ENCODE peak calls at places on chromosomes 16 and 17, in ten cellular contexts. Q, T, A, M, I, B, K, S, C and L are unnamed samples.
A peak's percentile ranks its signal among the peaks of the same experiment; 100 is the strongest.

GRCh38 chr16:23400387-23400930 is 52.5 kb downstream of the COG7 start:
- DNase-seq in C (no peak), M (no peak), B (no peak), Q (no peak), T (no peak), A (no peak), S (no peak), I (no peak), K (no peak), L (no peak)

GRCh38 chr16:68771922-68772681 is 35.0 kb downstream of the CDH1 start:
- DNase-seq in B (no peak), I (peak; percentile 13), A (no peak), S (no peak), T (no peak), K (no peak), C (no peak), M (no peak), Q (no peak), L (no peak)

GRCh38 chr17:18191967-18192366 is 8.3 kb downstream of the ALKBH5 start:
- DNase-seq in Q (no peak), A (no peak), I (peak; percentile 24), M (peak; percentile 61), C (no peak), S (no peak), B (no peak), T (no peak), K (no peak), L (no peak)

GRCh38 chr16:19835989-19836421 is 48.6 kb downstream of the GPRC5B start:
- DNase-seq in B (no peak), I (no peak), Q (no peak), A (no peak), M (no peak), C (peak; percentile 62), K (no peak), T (peak; percentile 13), S (no peak), L (no peak)

GRCh38 chr16:62602790-62603189 is 566.6 kb upstream of the CDH8 start:
- DNase-seq in T (no peak), M (no peak), K (no peak), S (no peak), A (no peak), I (no peak), Q (no peak), B (no peak), C (no peak), L (no peak)

GRCh38 chr17:57419940-57420522 is 163.7 kb downstream of the MSI2 start:
- DNase-seq in A (no peak), C (no peak), S (no peak), T (no peak), M (no peak), B (no peak), I (no peak), Q (no peak), K (peak; percentile 28), L (no peak)

GRCh38 chr17:78821961-78822360 is 18.7 kb downstream of the USP36 start:
- DNase-seq in Q (no peak), K (no peak), S (no peak), B (no peak), T (no peak), A (no peak), I (no peak), M (no peak), C (peak; percentile 31), L (no peak)

GRCh38 chr16:49333268-49333597 is 40.4 kb upstream of the C16orf78 start:
- DNase-seq in C (no peak), I (no peak), A (no peak), S (no peak), T (no peak), M (no peak), B (no peak), Q (no peak), K (no peak), L (no peak)

GRCh38 chr17:17509601-17510425 is 13.6 kb upstream of the RASD1 start:
- DNase-seq in K (no peak), A (peak; percentile 12), M (no peak), B (no peak), S (peak; percentile 52), T (no peak), Q (no peak), I (no peak), C (no peak), L (no peak)

GRCh38 chr16:75452464-75453190 is 11.9 kb downstream of the TMEM170A start:
- DNase-seq in I (no peak), B (peak; percentile 61), C (no peak), M (no peak), K (no peak), T (no peak), Q (no peak), S (no peak), A (no peak), L (no peak)

GRCh38 chr16:85393674-85394510 is 219.2 kb upstream of the GSE1 start:
- DNase-seq in C (peak; percentile 73), S (peak; percentile 89), B (no peak), M (peak; percentile 97), I (peak; percentile 92), K (peak; percentile 65), Q (peak; percentile 70), A (peak; percentile 65), T (no peak), L (no peak)

GRCh38 chr17:71553381-71553780 is 567.4 kb upstream of the SOX9 start:
- DNase-seq in C (no peak), A (no peak), Q (no peak), I (no peak), S (no peak), M (no peak), B (no peak), T (no peak), K (no peak), L (no peak)

DNA sequence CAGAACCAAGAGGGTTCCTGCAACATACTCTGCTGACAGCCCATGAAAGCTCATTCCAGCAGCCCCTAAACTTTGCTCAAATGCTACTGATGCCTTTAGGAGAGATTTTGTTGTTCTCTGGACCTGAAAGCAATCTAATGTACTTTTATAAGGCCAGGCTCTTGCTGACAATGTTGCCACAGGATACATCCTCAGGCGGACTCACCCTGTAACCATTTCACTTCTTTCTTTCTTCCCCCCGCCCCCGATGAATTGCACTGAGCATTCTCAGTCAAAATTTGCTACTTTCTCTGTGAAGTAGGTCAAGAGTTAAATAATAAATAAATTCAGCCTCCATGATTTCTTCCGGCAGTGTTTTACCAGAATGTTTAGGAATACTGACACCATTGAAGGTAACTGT is 1.5 kb downstream of the GAS7 start:
- DNase-seq in B (no peak), K (no peak), S (no peak), M (no peak), T (no peak), I (no peak), C (no peak), Q (no peak), A (no peak), L (no peak)
- H3K4me3 ChIP-seq in B (no peak overlapping the region), K (no peak overlapping the region), S (no peak overlapping the region), M (no peak overlapping the region), T (peak overlapping the region; percentile 59), I (no peak overlapping the region), C (peak overlapping the region; percentile 60), Q (peak overlapping the region; percentile 64), A (peak overlapping the region; percentile 81), L (no peak overlapping the region)

GRCh38 chr16:87326151-87326571 is 9.0 kb upstream of the C16orf95 start:
- DNase-seq in C (no peak), Q (no peak), K (no peak), S (no peak), B (peak; percentile 26), M (no peak), I (peak; percentile 3), A (no peak), T (no peak), L (no peak)
- TF ChIP-seq CTCF in C (no peak), Q (no peak), K (no peak), S (no peak), B (no peak), M (no peak), I (no peak), A (no peak), T (no peak), L (no peak)

DNA sequence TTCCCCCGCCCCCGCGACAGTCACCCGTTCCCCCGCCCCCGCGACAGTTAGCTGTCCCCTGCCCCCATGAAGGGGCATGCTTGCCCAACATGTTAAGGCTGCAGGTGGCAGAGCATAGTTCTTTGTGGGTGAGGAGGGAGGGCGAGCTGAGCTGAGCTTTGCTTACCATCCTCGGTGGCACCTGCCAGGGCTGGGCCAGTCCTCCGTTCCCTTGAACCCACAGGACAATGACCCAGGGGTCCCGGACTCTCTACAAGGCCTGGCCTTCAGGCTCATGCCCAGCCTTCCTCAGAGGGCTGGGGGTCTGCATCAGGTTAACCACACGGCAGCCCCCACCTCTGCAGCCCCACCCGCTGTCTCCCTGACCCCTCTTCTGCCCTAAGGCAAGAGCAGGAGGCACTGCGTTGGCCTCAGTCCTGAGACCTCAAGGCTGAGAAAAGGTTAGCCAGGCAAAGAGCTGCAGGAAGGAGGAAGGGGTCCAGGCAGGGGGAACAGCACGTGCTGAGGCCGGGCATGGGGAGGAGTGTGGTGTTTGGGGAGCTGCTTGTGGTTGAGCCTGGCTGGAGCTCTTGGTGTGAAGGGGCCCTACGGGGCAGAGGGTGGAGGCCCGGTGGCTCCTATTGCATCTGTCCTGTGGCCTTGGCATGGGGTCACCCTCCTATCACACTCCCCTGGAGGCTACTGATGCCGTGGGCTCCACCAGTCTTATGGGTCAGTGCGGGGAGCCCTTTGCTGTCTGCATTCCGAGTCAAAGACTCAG is 11.4 kb upstream of the DOC2B start:
- DNase-seq in S (peak; percentile 52), C (no peak), Q (no peak), M (no peak), K (no peak), I (no peak), T (no peak), B (no peak), A (no peak), L (no peak)
- H3K4me3 ChIP-seq in S (no peak overlapping the region), C (no peak overlapping the region), Q (no peak overlapping the region), M (no peak overlapping the region), K (no peak overlapping the region), I (no peak overlapping the region), T (no peak overlapping the region), B (no peak overlapping the region), A (no peak overlapping the region), L (no peak overlapping the region)

GRCh38 chr17:2174048-2174447 is 119.1 kb downstream of the HIC1 start:
- DNase-seq in C (peak; percentile 81), A (no peak), T (no peak), S (peak; percentile 19), K (no peak), I (no peak), Q (no peak), B (no peak), M (no peak), L (peak; percentile 54)

GRCh38 chr17:2176484-2177175 is 121.7 kb downstream of the HIC1 start:
- DNase-seq in K (no peak), S (peak; percentile 37), Q (peak; percentile 73), B (peak; percentile 59), A (peak; percentile 45), I (no peak), M (no peak), C (no peak), T (no peak), L (no peak)

GRCh38 chr17:2173005-2173404 is 118.1 kb downstream of the HIC1 start:
- DNase-seq in M (no peak), T (no peak), S (peak; percentile 40), B (peak; percentile 36), A (no peak), Q (peak; percentile 50), I (no peak), K (no peak), C (no peak), L (no peak)

GRCh38 chr17:2175294-2175628 is 120.4 kb downstream of the HIC1 start:
- DNase-seq in B (no peak), A (no peak), M (no peak), C (no peak), S (no peak), K (no peak), I (no peak), Q (no peak), T (no peak), L (no peak)

GRCh38 chr17:2174471-2175293 is 119.8 kb downstream of the HIC1 start:
- DNase-seq in A (peak; percentile 81), Q (peak; percentile 89), M (no peak), T (peak; percentile 98), K (peak; percentile 62), S (peak; percentile 63), B (peak; percentile 98), I (peak; percentile 17), C (peak; percentile 99), L (peak; percentile 65)
- TF ChIP-seq CTCF in A (no peak), Q (no peak), M (no peak), T (no peak), K (no peak), S (no peak), B (peak; percentile 40), I (no peak), C (peak; percentile 21), L (no peak)